ENCODE peak calls at places on chromosome 1, in seven cellular contexts. One of them, this sample, is unnamed.

GRCh38 chr1:14128096-14128495 is 428.1 kb downstream of the PRDM2 start:
- DNase-seq in colonic mucosa: no peak
- DNase-seq in choroid plexus epithelial cell: no peak
- DNase-seq in fibroblast of lung: no peak
- DNase-seq in GM23338: no peak
- DNase-seq in progenitor cell of endocrine pancreas: no peak
- DNase-seq in esophagus squamous epithelium: no peak
- DNase-seq in this sample: no peak

GRCh38 chr1:58460469-58460868 is 86.1 kb downstream of the OMA1 start:
- DNase-seq in progenitor cell of endocrine pancreas: no peak
- DNase-seq in choroid plexus epithelial cell: peak
- DNase-seq in fibroblast of lung: peak
- DNase-seq in esophagus squamous epithelium: no peak
- DNase-seq in colonic mucosa: no peak
- DNase-seq in GM23338: peak
- DNase-seq in this sample: no peak

GRCh38 chr1:192878249-192878648 is 69.4 kb downstream of the RGS2 start:
- DNase-seq in choroid plexus epithelial cell: peak
- DNase-seq in esophagus squamous epithelium: no peak
- DNase-seq in fibroblast of lung: peak
- DNase-seq in GM23338: no peak
- DNase-seq in progenitor cell of endocrine pancreas: no peak
- DNase-seq in colonic mucosa: peak
- DNase-seq in this sample: peak

GRCh38 chr1:241551759-241552638 is 19.8 kb downstream of the KMO start:
- DNase-seq in fibroblast of lung: no peak
- DNase-seq in colonic mucosa: no peak
- DNase-seq in GM23338: no peak
- DNase-seq in esophagus squamous epithelium: no peak
- DNase-seq in choroid plexus epithelial cell: no peak
- DNase-seq in progenitor cell of endocrine pancreas: no peak
- DNase-seq in this sample: no peak

GRCh38 chr1:235397733-235398132 is 30.5 kb downstream of the TBCE start:
- DNase-seq in esophagus squamous epithelium: no peak
- DNase-seq in colonic mucosa: no peak
- DNase-seq in GM23338: no peak
- DNase-seq in progenitor cell of endocrine pancreas: no peak
- DNase-seq in fibroblast of lung: peak
- DNase-seq in choroid plexus epithelial cell: peak
- DNase-seq in this sample: peak

GRCh38 chr1:172708452-172708851 is 49.5 kb downstream of the FASLG start:
- DNase-seq in GM23338: no peak
- DNase-seq in choroid plexus epithelial cell: no peak
- DNase-seq in esophagus squamous epithelium: no peak
- DNase-seq in fibroblast of lung: no peak
- DNase-seq in progenitor cell of endocrine pancreas: no peak
- DNase-seq in colonic mucosa: no peak
- DNase-seq in this sample: no peak

GRCh38 chr1:207808322-207808705 is 56.5 kb downstream of the CD46 start:
- DNase-seq in colonic mucosa: no peak
- DNase-seq in esophagus squamous epithelium: no peak
- DNase-seq in choroid plexus epithelial cell: no peak
- DNase-seq in progenitor cell of endocrine pancreas: no peak
- DNase-seq in fibroblast of lung: no peak
- DNase-seq in GM23338: no peak
- DNase-seq in this sample: no peak

GRCh38 chr1:97366986-97367385 is 553.8 kb downstream of the DPYD start:
- DNase-seq in esophagus squamous epithelium: no peak
- DNase-seq in fibroblast of lung: peak
- DNase-seq in choroid plexus epithelial cell: no peak
- DNase-seq in progenitor cell of endocrine pancreas: no peak
- DNase-seq in colonic mucosa: no peak
- DNase-seq in GM23338: no peak
- DNase-seq in this sample: no peak

GRCh38 chr1:175887981-175888428 is 144.6 kb upstream of the TNR start:
- DNase-seq in progenitor cell of endocrine pancreas: peak
- DNase-seq in fibroblast of lung: peak
- DNase-seq in colonic mucosa: peak
- DNase-seq in esophagus squamous epithelium: no peak
- DNase-seq in choroid plexus epithelial cell: peak
- DNase-seq in GM23338: peak
- DNase-seq in this sample: peak

GRCh38 chr1:181603735-181604410 is 120.6 kb downstream of the CACNA1E start:
- DNase-seq in progenitor cell of endocrine pancreas: no peak
- DNase-seq in fibroblast of lung: no peak
- DNase-seq in colonic mucosa: no peak
- DNase-seq in GM23338: no peak
- DNase-seq in choroid plexus epithelial cell: no peak
- DNase-seq in esophagus squamous epithelium: no peak
- DNase-seq in this sample: no peak

GRCh38 chr1:221271696-221272095 is 392.5 kb downstream of the HLX start:
- DNase-seq in fibroblast of lung: no peak
- DNase-seq in choroid plexus epithelial cell: no peak
- DNase-seq in progenitor cell of endocrine pancreas: no peak
- DNase-seq in colonic mucosa: no peak
- DNase-seq in GM23338: no peak
- DNase-seq in esophagus squamous epithelium: no peak
- DNase-seq in this sample: no peak

GRCh38 chr1:10045480-10046355 is 13.0 kb downstream of the UBE4B start:
- DNase-seq in progenitor cell of endocrine pancreas: no peak
- DNase-seq in choroid plexus epithelial cell: peak
- DNase-seq in fibroblast of lung: peak
- DNase-seq in colonic mucosa: no peak
- DNase-seq in GM23338: no peak
- DNase-seq in esophagus squamous epithelium: no peak
- DNase-seq in this sample: peak

GRCh38 chr1:10050611-10051010 is 17.9 kb downstream of the UBE4B start:
- DNase-seq in GM23338: no peak
- DNase-seq in colonic mucosa: no peak
- DNase-seq in choroid plexus epithelial cell: no peak
- DNase-seq in esophagus squamous epithelium: no peak
- DNase-seq in progenitor cell of endocrine pancreas: no peak
- DNase-seq in fibroblast of lung: no peak
- DNase-seq in this sample: no peak

GRCh38 chr1:10042746-10043145 is 10.0 kb downstream of the UBE4B start:
- DNase-seq in choroid plexus epithelial cell: no peak
- DNase-seq in GM23338: no peak
- DNase-seq in fibroblast of lung: no peak
- DNase-seq in colonic mucosa: no peak
- DNase-seq in esophagus squamous epithelium: no peak
- DNase-seq in progenitor cell of endocrine pancreas: no peak
- DNase-seq in this sample: no peak

GRCh38 chr1:10048601-10049000 is 15.8 kb downstream of the UBE4B start:
- DNase-seq in esophagus squamous epithelium: no peak
- DNase-seq in GM23338: no peak
- DNase-seq in fibroblast of lung: no peak
- DNase-seq in colonic mucosa: no peak
- DNase-seq in choroid plexus epithelial cell: no peak
- DNase-seq in progenitor cell of endocrine pancreas: no peak
- DNase-seq in this sample: no peak

DNA sequence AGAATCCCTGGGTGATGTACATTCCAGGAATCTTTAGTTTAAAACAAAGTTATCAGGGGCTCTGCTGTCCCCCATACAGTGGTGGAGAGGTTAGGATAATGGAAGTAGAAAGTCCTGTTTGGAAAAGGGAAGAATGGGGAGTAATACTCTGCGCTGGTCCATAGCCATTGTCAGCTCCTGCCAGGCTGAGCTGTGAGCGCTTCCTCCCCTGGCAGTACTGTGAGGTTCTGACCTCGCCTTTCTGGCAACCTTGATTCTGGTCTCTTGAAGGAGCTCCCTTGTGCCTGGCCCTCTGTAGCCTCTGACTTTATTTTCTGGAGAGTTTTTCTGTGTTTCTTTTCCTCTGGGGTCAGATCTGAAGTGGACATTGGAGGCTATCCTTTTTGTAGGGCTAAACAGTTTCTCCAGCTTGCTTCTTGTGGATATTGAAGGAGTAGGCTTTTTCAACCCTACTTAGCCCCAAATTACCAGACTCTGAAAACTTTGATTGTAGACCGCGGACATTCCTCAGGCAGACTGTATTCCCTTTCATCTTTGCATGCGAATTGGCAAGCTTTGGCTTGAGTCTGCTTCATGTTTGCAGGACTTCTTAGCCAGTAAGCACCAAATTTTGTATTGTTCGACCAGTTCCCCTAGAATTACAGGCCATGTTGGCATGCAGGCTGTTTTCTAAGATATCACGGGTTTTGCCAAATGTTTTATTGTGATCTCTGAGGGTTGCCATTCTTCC is 13.8 kb downstream of the UBE4B start:
- DNase-seq in GM23338: no peak
- DNase-seq in esophagus squamous epithelium: no peak
- DNase-seq in choroid plexus epithelial cell: peak
- DNase-seq in colonic mucosa: no peak
- DNase-seq in fibroblast of lung: peak
- DNase-seq in progenitor cell of endocrine pancreas: no peak
- DNase-seq in this sample: no peak
- TF ChIP-seq CTCF in GM23338: no peak
- TF ChIP-seq CTCF in esophagus squamous epithelium: no peak
- TF ChIP-seq CTCF in choroid plexus epithelial cell: no peak
- TF ChIP-seq CTCF in colonic mucosa: no peak
- TF ChIP-seq CTCF in fibroblast of lung: no peak
- TF ChIP-seq CTCF in progenitor cell of endocrine pancreas: no peak
- TF ChIP-seq CTCF in this sample: no peak

DNA sequence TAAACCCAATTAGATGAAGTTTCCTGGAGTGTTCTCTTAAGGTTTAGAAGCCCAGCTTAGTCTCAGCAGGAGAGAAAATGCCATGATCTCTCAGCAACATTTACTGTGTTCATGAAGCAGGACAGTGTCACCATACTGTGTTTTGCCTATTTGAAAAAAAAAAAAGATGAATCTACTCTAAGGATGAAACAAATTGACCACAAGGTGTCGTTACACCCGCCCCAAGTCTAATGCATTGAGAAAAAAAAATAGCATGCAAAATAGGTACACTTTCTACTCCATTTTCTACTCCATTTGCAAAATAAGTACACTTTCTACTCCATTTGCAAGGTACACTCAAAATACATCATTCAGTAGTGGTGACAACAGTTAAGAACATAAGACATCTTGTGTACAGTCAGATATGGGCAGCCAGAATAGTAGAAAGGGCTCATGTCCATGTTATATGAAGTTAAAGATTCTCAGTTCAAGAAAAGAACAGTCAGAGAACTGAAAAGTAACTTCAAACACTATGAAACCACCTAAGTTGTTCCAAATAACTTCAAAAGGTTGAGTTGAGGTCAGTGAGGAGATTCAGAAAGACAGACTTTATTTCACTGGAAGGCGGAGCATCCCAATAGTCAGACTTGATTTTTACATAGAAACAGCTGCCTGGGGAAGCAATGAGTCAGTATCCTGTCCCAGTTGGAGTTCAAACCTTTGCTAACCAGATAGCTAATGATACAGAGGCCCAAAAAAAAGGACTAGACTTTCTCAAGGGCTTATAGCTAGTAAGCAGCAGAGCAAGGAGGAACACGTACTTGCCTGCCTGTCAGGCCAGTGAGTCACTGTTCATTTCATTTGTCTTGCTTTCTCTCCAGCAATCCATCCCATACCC is 13.3 kb downstream of the PLPPR5 start:
- DNase-seq in GM23338: peak
- DNase-seq in choroid plexus epithelial cell: peak
- DNase-seq in esophagus squamous epithelium: no peak
- DNase-seq in fibroblast of lung: peak
- DNase-seq in colonic mucosa: no peak
- DNase-seq in progenitor cell of endocrine pancreas: no peak
- DNase-seq in this sample: peak
- TF ChIP-seq CTCF in GM23338: peak
- TF ChIP-seq CTCF in choroid plexus epithelial cell: peak
- TF ChIP-seq CTCF in esophagus squamous epithelium: no peak
- TF ChIP-seq CTCF in fibroblast of lung: peak
- TF ChIP-seq CTCF in colonic mucosa: peak
- TF ChIP-seq CTCF in progenitor cell of endocrine pancreas: peak
- TF ChIP-seq CTCF in this sample: peak

GRCh38 chr1:202213361-202214088 is 19.9 kb downstream of the LGR6 start:
- DNase-seq in esophagus squamous epithelium: no peak
- DNase-seq in GM23338: peak
- DNase-seq in fibroblast of lung: no peak
- DNase-seq in colonic mucosa: no peak
- DNase-seq in choroid plexus epithelial cell: no peak
- DNase-seq in progenitor cell of endocrine pancreas: no peak
- DNase-seq in this sample: no peak
- TF ChIP-seq CTCF in esophagus squamous epithelium: no peak
- TF ChIP-seq CTCF in GM23338: peak
- TF ChIP-seq CTCF in fibroblast of lung: peak
- TF ChIP-seq CTCF in colonic mucosa: no peak
- TF ChIP-seq CTCF in choroid plexus epithelial cell: peak
- TF ChIP-seq CTCF in progenitor cell of endocrine pancreas: peak
- TF ChIP-seq CTCF in this sample: peak

GRCh38 chr1:44170281-44170823 is 28.9 kb upstream of the KLF18 start:
- DNase-seq in esophagus squamous epithelium: no peak
- DNase-seq in fibroblast of lung: peak
- DNase-seq in progenitor cell of endocrine pancreas: no peak
- DNase-seq in GM23338: peak
- DNase-seq in choroid plexus epithelial cell: peak
- DNase-seq in colonic mucosa: no peak
- DNase-seq in this sample: no peak

GRCh38 chr1:44168520-44169098 is 27.2 kb upstream of the KLF18 start:
- DNase-seq in progenitor cell of endocrine pancreas: no peak
- DNase-seq in choroid plexus epithelial cell: no peak
- DNase-seq in GM23338: peak
- DNase-seq in colonic mucosa: no peak
- DNase-seq in esophagus squamous epithelium: no peak
- DNase-seq in fibroblast of lung: no peak
- DNase-seq in this sample: no peak
- TF ChIP-seq CTCF in progenitor cell of endocrine pancreas: no peak
- TF ChIP-seq CTCF in choroid plexus epithelial cell: no peak
- TF ChIP-seq CTCF in GM23338: peak
- TF ChIP-seq CTCF in colonic mucosa: no peak
- TF ChIP-seq CTCF in esophagus squamous epithelium: no peak
- TF ChIP-seq CTCF in fibroblast of lung: no peak
- TF ChIP-seq CTCF in this sample: no peak

GRCh38 chr1:3472088-3472850 is 17.8 kb downstream of the ARHGEF16 start:
- DNase-seq in GM23338: no peak
- DNase-seq in progenitor cell of endocrine pancreas: no peak
- DNase-seq in colonic mucosa: no peak
- DNase-seq in esophagus squamous epithelium: no peak
- DNase-seq in fibroblast of lung: no peak
- DNase-seq in choroid plexus epithelial cell: no peak
- DNase-seq in this sample: no peak
- TF ChIP-seq CTCF in GM23338: no peak
- TF ChIP-seq CTCF in progenitor cell of endocrine pancreas: no peak
- TF ChIP-seq CTCF in colonic mucosa: no peak
- TF ChIP-seq CTCF in esophagus squamous epithelium: no peak
- TF ChIP-seq CTCF in fibroblast of lung: no peak
- TF ChIP-seq CTCF in choroid plexus epithelial cell: no peak
- TF ChIP-seq CTCF in this sample: no peak

This sample was measured in astrocyte of the spinal cord.